ENCODE peak calls at places on chromosomes 2 and 18, in seven cellular contexts. X is naive B cell, F is glutamatergic neuron, H is GM04503, G is fibroblast of lung, S is DMS153, V is left cardiac atrium. D is an unnamed sample.

GRCh38 chr2:213455316-213456008 is 171.2 kb downstream of the SPAG16 start:
- DNase-seq in X (no peak), F (no peak), H (no peak), G (no peak), S (no peak), V (no peak), D (no peak)

GRCh38 chr18:26383454-26384270 is 157.4 kb downstream of the TAF4B start:
- DNase-seq in X (peak), F (no peak), H (no peak), G (peak), S (peak), V (no peak), D (no peak)

GRCh38 chr18:22309191-22309590 is 108.5 kb downstream of the CTAGE1 start:
- DNase-seq in X (no peak), F (no peak), H (peak), G (peak), S (no peak), V (no peak), D (no peak)

GRCh38 chr2:171522057-171522803 is at the start of gene CYBRD1:
- DNase-seq in X (no peak), F (peak), H (peak), G (peak), S (no peak), V (peak), D (peak)

GRCh38 chr2:218981390-218982311 is 3.3 kb downstream of the FEV start:
- DNase-seq in X (no peak), F (peak), H (no peak), G (no peak), S (no peak), V (no peak), D (no peak)

GRCh38 chr2:1717129-1717528 is 27.2 kb downstream of the PXDN start:
- DNase-seq in X (no peak), F (no peak), H (no peak), G (no peak), S (no peak), V (peak), D (peak)

GRCh38 chr2:135219226-135219625 is 167.1 kb downstream of the RAB3GAP1 start:
- DNase-seq in X (no peak), F (no peak), H (no peak), G (no peak), S (no peak), V (no peak), D (no peak)

GRCh38 chr18:43081396-43081795 is 34.1 kb downstream of the RIT2 start:
- DNase-seq in X (no peak), F (no peak), H (no peak), G (no peak), S (no peak), V (no peak), D (no peak)

D was measured in ecto neural progenitor cell.